ENCODE peak calls at places on chromosomes 4 and X, in ten cellular contexts. One of them, this sample, is unnamed.
A peak's percentile ranks its signal among the peaks of the same experiment; 100 is the strongest.

GRCh38 chr4:168304744-168305459 is 13.7 kb downstream of the DDX60 start:
- DNase-seq in fibroblast of the aortic adventitia: peak; percentile 10
- DNase-seq in fibroblast of villous mesenchyme: peak; percentile 83
- DNase-seq in choroid plexus epithelial cell: peak; percentile 21
- DNase-seq in right lobe of liver: no peak
- DNase-seq in BJ: peak; percentile 44
- DNase-seq in A549: peak; percentile 24
- DNase-seq in AG10803: peak; percentile 83
- DNase-seq in cardiac muscle cell: no peak
- DNase-seq in CD8-positive, alpha-beta T cell: no peak
- DNase-seq in this sample: peak; percentile 72

GRCh38 chr4:67087897-67088296 is 457.4 kb downstream of the CENPC start:
- DNase-seq in fibroblast of the aortic adventitia: peak; percentile 3
- DNase-seq in fibroblast of villous mesenchyme: no peak
- DNase-seq in choroid plexus epithelial cell: no peak
- DNase-seq in right lobe of liver: no peak
- DNase-seq in BJ: no peak
- DNase-seq in A549: no peak
- DNase-seq in AG10803: peak; percentile 5
- DNase-seq in cardiac muscle cell: peak; percentile 57
- DNase-seq in CD8-positive, alpha-beta T cell: no peak
- DNase-seq in this sample: no peak

GRCh38 chr4:5710962-5711478 is at the start of gene EVC:
- DNase-seq in fibroblast of the aortic adventitia: peak; percentile 81
- DNase-seq in fibroblast of villous mesenchyme: peak; percentile 76
- DNase-seq in choroid plexus epithelial cell: peak; percentile 82
- DNase-seq in right lobe of liver: no peak
- DNase-seq in BJ: no peak
- DNase-seq in A549: peak; percentile 69
- DNase-seq in AG10803: peak; percentile 81
- DNase-seq in cardiac muscle cell: peak; percentile 76
- DNase-seq in CD8-positive, alpha-beta T cell: no peak
- DNase-seq in this sample: no peak

GRCh38 chrX:56281789-56282188 is 49.6 kb downstream of the KLF8 start:
- DNase-seq in fibroblast of the aortic adventitia: peak; percentile 38
- DNase-seq in fibroblast of villous mesenchyme: peak; percentile 13
- DNase-seq in choroid plexus epithelial cell: peak; percentile 35
- DNase-seq in right lobe of liver: no peak
- DNase-seq in BJ: no peak
- DNase-seq in A549: peak; percentile 1
- DNase-seq in AG10803: peak; percentile 13
- DNase-seq in cardiac muscle cell: peak; percentile 2
- DNase-seq in CD8-positive, alpha-beta T cell: no peak
- DNase-seq in this sample: no peak

GRCh38 chr4:183987987-183988392 is 82.9 kb downstream of the STOX2 start:
- DNase-seq in fibroblast of the aortic adventitia: peak; percentile 95
- DNase-seq in fibroblast of villous mesenchyme: peak; percentile 66
- DNase-seq in choroid plexus epithelial cell: peak; percentile 84
- DNase-seq in right lobe of liver: no peak
- DNase-seq in BJ: peak; percentile 40
- DNase-seq in A549: peak; percentile 76
- DNase-seq in AG10803: peak; percentile 79
- DNase-seq in cardiac muscle cell: peak; percentile 73
- DNase-seq in CD8-positive, alpha-beta T cell: no peak
- DNase-seq in this sample: peak; percentile 42

GRCh38 chr4:13982008-13982407 is 354.5 kb upstream of the BOD1L1 start:
- DNase-seq in fibroblast of the aortic adventitia: no peak
- DNase-seq in fibroblast of villous mesenchyme: no peak
- DNase-seq in choroid plexus epithelial cell: no peak
- DNase-seq in right lobe of liver: no peak
- DNase-seq in BJ: no peak
- DNase-seq in A549: no peak
- DNase-seq in AG10803: no peak
- DNase-seq in cardiac muscle cell: no peak
- DNase-seq in CD8-positive, alpha-beta T cell: no peak
- DNase-seq in this sample: no peak

GRCh38 chrX:136192135-136192534 is 44.8 kb downstream of the FHL1 start:
- DNase-seq in fibroblast of the aortic adventitia: no peak
- DNase-seq in fibroblast of villous mesenchyme: no peak
- DNase-seq in choroid plexus epithelial cell: no peak
- DNase-seq in right lobe of liver: no peak
- DNase-seq in BJ: no peak
- DNase-seq in A549: no peak
- DNase-seq in AG10803: no peak
- DNase-seq in cardiac muscle cell: no peak
- DNase-seq in CD8-positive, alpha-beta T cell: no peak
- DNase-seq in this sample: no peak

GRCh38 chrX:16696956-16697355 is 15.5 kb downstream of the CTPS2 start:
- DNase-seq in fibroblast of the aortic adventitia: no peak
- DNase-seq in fibroblast of villous mesenchyme: no peak
- DNase-seq in choroid plexus epithelial cell: no peak
- DNase-seq in right lobe of liver: no peak
- DNase-seq in BJ: no peak
- DNase-seq in A549: no peak
- DNase-seq in AG10803: no peak
- DNase-seq in cardiac muscle cell: no peak
- DNase-seq in CD8-positive, alpha-beta T cell: no peak
- DNase-seq in this sample: no peak

GRCh38 chr4:3346146-3346545 is 53.3 kb downstream of the RGS12 start:
- DNase-seq in fibroblast of the aortic adventitia: peak; percentile 90
- DNase-seq in fibroblast of villous mesenchyme: peak; percentile 88
- DNase-seq in choroid plexus epithelial cell: peak; percentile 92
- DNase-seq in right lobe of liver: no peak
- DNase-seq in BJ: peak; percentile 35
- DNase-seq in A549: peak; percentile 63
- DNase-seq in AG10803: peak; percentile 79
- DNase-seq in cardiac muscle cell: peak; percentile 74
- DNase-seq in CD8-positive, alpha-beta T cell: no peak
- DNase-seq in this sample: peak; percentile 38

GRCh38 chrX:25226151-25226550 is 210.4 kb upstream of the ARX start:
- DNase-seq in fibroblast of the aortic adventitia: no peak
- DNase-seq in fibroblast of villous mesenchyme: no peak
- DNase-seq in choroid plexus epithelial cell: no peak
- DNase-seq in right lobe of liver: no peak
- DNase-seq in BJ: no peak
- DNase-seq in A549: no peak
- DNase-seq in AG10803: no peak
- DNase-seq in cardiac muscle cell: no peak
- DNase-seq in CD8-positive, alpha-beta T cell: no peak
- DNase-seq in this sample: no peak

GRCh38 chr4:22897520-22898108 is 204.9 kb downstream of the GBA3 start:
- DNase-seq in fibroblast of the aortic adventitia: peak; percentile 25
- DNase-seq in fibroblast of villous mesenchyme: peak; percentile 8
- DNase-seq in choroid plexus epithelial cell: peak; percentile 36
- DNase-seq in right lobe of liver: no peak
- DNase-seq in BJ: no peak
- DNase-seq in A549: peak; percentile 3
- DNase-seq in AG10803: peak; percentile 23
- DNase-seq in cardiac muscle cell: peak; percentile 55
- DNase-seq in CD8-positive, alpha-beta T cell: no peak
- DNase-seq in this sample: no peak

DNA sequence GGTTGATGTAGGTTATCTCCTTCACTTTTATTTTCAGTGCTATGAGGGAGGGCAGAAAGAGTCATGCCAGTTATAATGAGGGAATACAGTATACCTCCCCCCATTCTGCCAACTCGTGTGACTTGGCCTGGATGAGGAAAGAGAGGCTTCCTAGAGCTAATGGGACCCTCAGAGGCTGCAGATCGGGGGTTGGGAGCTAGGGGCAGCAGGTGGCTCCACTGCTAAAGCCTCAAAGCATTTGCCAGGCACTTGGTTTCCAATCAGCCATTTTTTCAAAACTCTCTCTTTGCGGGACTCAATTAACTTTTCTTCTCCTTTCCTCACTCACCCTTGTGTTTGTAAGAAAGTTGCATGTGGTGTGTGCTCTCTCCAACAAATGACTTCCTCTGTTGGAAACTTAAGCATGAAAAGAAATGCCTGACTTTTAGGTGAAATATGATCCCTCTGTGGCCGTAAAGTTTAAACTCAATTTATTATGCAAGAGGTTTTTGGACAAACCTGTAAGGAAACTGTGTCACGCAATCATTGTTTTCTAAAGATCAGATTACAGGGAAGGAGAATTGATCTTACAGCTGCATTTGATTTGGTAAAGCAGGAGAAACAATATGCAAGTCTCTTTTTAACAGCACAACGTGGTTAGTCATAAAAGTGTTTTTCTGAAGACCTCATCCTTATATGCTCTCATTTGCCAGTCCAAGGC is 7.0 kb downstream of the SFRP2 start:
- DNase-seq in fibroblast of the aortic adventitia: peak; percentile 91
- DNase-seq in fibroblast of villous mesenchyme: peak; percentile 73
- DNase-seq in choroid plexus epithelial cell: peak; percentile 60
- DNase-seq in right lobe of liver: no peak
- DNase-seq in BJ: peak; percentile 89
- DNase-seq in A549: no peak
- DNase-seq in AG10803: peak; percentile 80
- DNase-seq in cardiac muscle cell: no peak
- DNase-seq in CD8-positive, alpha-beta T cell: no peak
- DNase-seq in this sample: peak; percentile 2
- TF ChIP-seq CTCF in fibroblast of the aortic adventitia: no peak
- TF ChIP-seq CTCF in fibroblast of villous mesenchyme: no peak
- TF ChIP-seq CTCF in choroid plexus epithelial cell: peak; percentile 8
- TF ChIP-seq CTCF in right lobe of liver: no peak
- TF ChIP-seq CTCF in BJ: no peak
- TF ChIP-seq CTCF in A549: no peak
- TF ChIP-seq CTCF in AG10803: no peak
- TF ChIP-seq CTCF in cardiac muscle cell: no peak
- TF ChIP-seq CTCF in CD8-positive, alpha-beta T cell: no peak
- TF ChIP-seq CTCF in this sample: no peak

GRCh38 chr4:174260099-174260498 is 23.4 kb downstream of the FBXO8 start:
- DNase-seq in fibroblast of the aortic adventitia: peak; percentile 94
- DNase-seq in fibroblast of villous mesenchyme: peak; percentile 97
- DNase-seq in choroid plexus epithelial cell: peak; percentile 92
- DNase-seq in right lobe of liver: no peak
- DNase-seq in BJ: peak; percentile 20
- DNase-seq in A549: peak; percentile 8
- DNase-seq in AG10803: peak; percentile 85
- DNase-seq in cardiac muscle cell: no peak
- DNase-seq in CD8-positive, alpha-beta T cell: no peak
- DNase-seq in this sample: peak; percentile 34

GRCh38 chr4:174255790-174256189 is 27.7 kb downstream of the FBXO8 start:
- DNase-seq in fibroblast of the aortic adventitia: peak; percentile 78
- DNase-seq in fibroblast of villous mesenchyme: peak; percentile 90
- DNase-seq in choroid plexus epithelial cell: peak; percentile 94
- DNase-seq in right lobe of liver: no peak
- DNase-seq in BJ: no peak
- DNase-seq in A549: no peak
- DNase-seq in AG10803: peak; percentile 46
- DNase-seq in cardiac muscle cell: no peak
- DNase-seq in CD8-positive, alpha-beta T cell: no peak
- DNase-seq in this sample: peak; percentile 42

GRCh38 chr4:174262624-174263444 is 20.6 kb downstream of the FBXO8 start:
- DNase-seq in fibroblast of the aortic adventitia: no peak
- DNase-seq in fibroblast of villous mesenchyme: peak; percentile 63
- DNase-seq in choroid plexus epithelial cell: peak; percentile 34
- DNase-seq in right lobe of liver: no peak
- DNase-seq in BJ: no peak
- DNase-seq in A549: no peak
- DNase-seq in AG10803: no peak
- DNase-seq in cardiac muscle cell: no peak
- DNase-seq in CD8-positive, alpha-beta T cell: no peak
- DNase-seq in this sample: no peak

GRCh38 chr4:174256277-174256713 is 27.2 kb downstream of the FBXO8 start:
- DNase-seq in fibroblast of the aortic adventitia: peak; percentile 84
- DNase-seq in fibroblast of villous mesenchyme: peak; percentile 70
- DNase-seq in choroid plexus epithelial cell: peak; percentile 65
- DNase-seq in right lobe of liver: no peak
- DNase-seq in BJ: peak; percentile 15
- DNase-seq in A549: no peak
- DNase-seq in AG10803: peak; percentile 34
- DNase-seq in cardiac muscle cell: no peak
- DNase-seq in CD8-positive, alpha-beta T cell: no peak
- DNase-seq in this sample: no peak

DNA sequence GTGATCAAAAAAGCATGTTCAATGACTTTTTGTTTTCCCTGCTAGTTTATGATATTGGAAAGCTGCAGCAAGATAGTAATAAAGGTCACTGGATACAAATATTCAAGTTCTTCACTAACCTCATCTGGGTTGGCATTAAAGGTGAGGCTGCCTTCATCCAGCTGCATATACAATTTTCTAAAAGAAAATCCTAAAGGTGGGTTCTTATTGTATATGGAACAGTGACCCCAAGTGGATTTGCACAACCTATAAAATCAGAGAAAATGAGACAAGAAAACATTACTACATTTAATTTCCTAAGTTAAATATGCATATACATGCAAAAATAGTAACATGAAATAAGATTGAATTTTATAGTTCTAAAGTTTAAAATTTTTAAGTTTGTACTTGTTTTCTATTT is 23.9 kb downstream of the FBXO8 start:
- DNase-seq in fibroblast of the aortic adventitia: peak; percentile 7
- DNase-seq in fibroblast of villous mesenchyme: peak; percentile 17
- DNase-seq in choroid plexus epithelial cell: no peak
- DNase-seq in right lobe of liver: no peak
- DNase-seq in BJ: no peak
- DNase-seq in A549: no peak
- DNase-seq in AG10803: no peak
- DNase-seq in cardiac muscle cell: no peak
- DNase-seq in CD8-positive, alpha-beta T cell: no peak
- DNase-seq in this sample: no peak
- H3K4me3 ChIP-seq in fibroblast of the aortic adventitia: no peak overlapping the region
- H3K4me3 ChIP-seq in fibroblast of villous mesenchyme: no peak overlapping the region
- H3K4me3 ChIP-seq in choroid plexus epithelial cell: no peak overlapping the region
- H3K4me3 ChIP-seq in right lobe of liver: no peak overlapping the region
- H3K4me3 ChIP-seq in BJ: no peak overlapping the region
- H3K4me3 ChIP-seq in A549: no peak overlapping the region
- H3K4me3 ChIP-seq in AG10803: no peak overlapping the region
- H3K4me3 ChIP-seq in cardiac muscle cell: no peak overlapping the region
- H3K4me3 ChIP-seq in CD8-positive, alpha-beta T cell: no peak overlapping the region
- H3K4me3 ChIP-seq in this sample: no peak overlapping the region

GRCh38 chr4:151074416-151074916 is 25.0 kb upstream of the RPS3A start:
- DNase-seq in fibroblast of the aortic adventitia: no peak
- DNase-seq in fibroblast of villous mesenchyme: no peak
- DNase-seq in choroid plexus epithelial cell: no peak
- DNase-seq in right lobe of liver: no peak
- DNase-seq in BJ: no peak
- DNase-seq in A549: no peak
- DNase-seq in AG10803: no peak
- DNase-seq in cardiac muscle cell: no peak
- DNase-seq in CD8-positive, alpha-beta T cell: no peak
- DNase-seq in this sample: no peak
- TF ChIP-seq CTCF in fibroblast of the aortic adventitia: no peak
- TF ChIP-seq CTCF in fibroblast of villous mesenchyme: no peak
- TF ChIP-seq CTCF in choroid plexus epithelial cell: no peak
- TF ChIP-seq CTCF in right lobe of liver: no peak
- TF ChIP-seq CTCF in BJ: no peak
- TF ChIP-seq CTCF in A549: no peak
- TF ChIP-seq CTCF in AG10803: no peak
- TF ChIP-seq CTCF in cardiac muscle cell: no peak
- TF ChIP-seq CTCF in CD8-positive, alpha-beta T cell: no peak
- TF ChIP-seq CTCF in this sample: no peak

DNA sequence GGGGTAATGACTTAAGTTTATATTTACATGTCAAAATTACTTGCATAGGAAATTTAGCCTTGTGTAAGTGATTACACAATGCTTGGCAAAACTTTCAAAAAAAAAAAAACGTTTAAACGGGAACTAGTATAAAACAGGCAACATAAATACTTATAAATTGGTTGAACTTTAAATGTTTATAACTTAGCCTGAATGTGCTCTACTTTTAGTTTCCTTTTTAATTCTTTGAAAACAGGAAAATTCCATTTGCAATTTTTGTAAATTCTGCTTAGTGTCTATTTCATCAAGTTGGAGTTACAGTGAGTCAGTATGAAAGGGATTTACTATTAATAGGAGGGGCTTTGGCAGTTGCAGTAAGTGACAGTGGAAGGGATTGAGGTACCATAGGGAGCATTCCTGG is 2.6 kb downstream of the STAG2 start:
- DNase-seq in fibroblast of the aortic adventitia: peak; percentile 41
- DNase-seq in fibroblast of villous mesenchyme: peak; percentile 64
- DNase-seq in choroid plexus epithelial cell: peak; percentile 38
- DNase-seq in right lobe of liver: no peak
- DNase-seq in BJ: no peak
- DNase-seq in A549: no peak
- DNase-seq in AG10803: peak; percentile 12
- DNase-seq in cardiac muscle cell: no peak
- DNase-seq in CD8-positive, alpha-beta T cell: no peak
- DNase-seq in this sample: no peak
- H3K4me3 ChIP-seq in fibroblast of the aortic adventitia: no peak overlapping the region
- H3K4me3 ChIP-seq in fibroblast of villous mesenchyme: peak overlapping the region; percentile 85
- H3K4me3 ChIP-seq in choroid plexus epithelial cell: peak overlapping the region; percentile 50
- H3K4me3 ChIP-seq in right lobe of liver: peak overlapping the region; percentile 63
- H3K4me3 ChIP-seq in BJ: no peak overlapping the region
- H3K4me3 ChIP-seq in A549: no peak overlapping the region
- H3K4me3 ChIP-seq in AG10803: no peak overlapping the region
- H3K4me3 ChIP-seq in cardiac muscle cell: peak overlapping the region; percentile 48
- H3K4me3 ChIP-seq in CD8-positive, alpha-beta T cell: no peak overlapping the region
- H3K4me3 ChIP-seq in this sample: peak overlapping the region; percentile 52

This sample was measured in AG04449.